ENCODE peak calls at places on chromosomes 5 and 9, in seven cellular contexts. One of them, this sample, is unnamed.

GRCh38 chr9:132597073-132597775 is 14.8 kb downstream of the BARHL1 start:
- DNase-seq in NCI-H748 treated with DMSO at 0.1 percent for 48 hours: no peak
- DNase-seq in OCI-M1: no peak
- DNase-seq in frontal cortex: no peak
- DNase-seq in activated CD4-positive, CD25-positive, alpha-beta regulatory T cell treated with anti-CD3 and anti-CD28 coated beads, Interleukin-2, amount 50 U/mL, for 72 hours: no peak
- DNase-seq in fibroblast of the conjunctiva: no peak
- DNase-seq in Calu3: no peak
- DNase-seq in this sample: peak; percentile 95

GRCh38 chr5:157085930-157086329 is 22.9 kb downstream of the HAVCR2 start:
- DNase-seq in NCI-H748 treated with DMSO at 0.1 percent for 48 hours: no peak
- DNase-seq in OCI-M1: no peak
- DNase-seq in frontal cortex: no peak
- DNase-seq in activated CD4-positive, CD25-positive, alpha-beta regulatory T cell treated with anti-CD3 and anti-CD28 coated beads, Interleukin-2, amount 50 U/mL, for 72 hours: no peak
- DNase-seq in fibroblast of the conjunctiva: no peak
- DNase-seq in Calu3: no peak
- DNase-seq in this sample: peak; percentile 78

GRCh38 chr5:56229106-56229505 is 4.0 kb downstream of the ANKRD55 start:
- DNase-seq in NCI-H748 treated with DMSO at 0.1 percent for 48 hours: no peak
- DNase-seq in OCI-M1: no peak
- DNase-seq in frontal cortex: no peak
- DNase-seq in activated CD4-positive, CD25-positive, alpha-beta regulatory T cell treated with anti-CD3 and anti-CD28 coated beads, Interleukin-2, amount 50 U/mL, for 72 hours: no peak
- DNase-seq in fibroblast of the conjunctiva: no peak
- DNase-seq in Calu3: no peak
- DNase-seq in this sample: no peak

GRCh38 chr5:133249593-133249992 is 197.8 kb downstream of the HSPA4 start:
- DNase-seq in NCI-H748 treated with DMSO at 0.1 percent for 48 hours: no peak
- DNase-seq in OCI-M1: no peak
- DNase-seq in frontal cortex: no peak
- DNase-seq in activated CD4-positive, CD25-positive, alpha-beta regulatory T cell treated with anti-CD3 and anti-CD28 coated beads, Interleukin-2, amount 50 U/mL, for 72 hours: no peak
- DNase-seq in fibroblast of the conjunctiva: no peak
- DNase-seq in Calu3: no peak
- DNase-seq in this sample: no peak

GRCh38 chr9:127539259-127539981 is 72.7 kb upstream of the STXBP1 start:
- DNase-seq in NCI-H748 treated with DMSO at 0.1 percent for 48 hours: no peak
- DNase-seq in OCI-M1: peak; percentile 22
- DNase-seq in frontal cortex: no peak
- DNase-seq in activated CD4-positive, CD25-positive, alpha-beta regulatory T cell treated with anti-CD3 and anti-CD28 coated beads, Interleukin-2, amount 50 U/mL, for 72 hours: no peak
- DNase-seq in fibroblast of the conjunctiva: no peak
- DNase-seq in Calu3: no peak
- DNase-seq in this sample: no peak

GRCh38 chr9:134451700-134452458 is 125.6 kb downstream of the RXRA start:
- DNase-seq in NCI-H748 treated with DMSO at 0.1 percent for 48 hours: no peak
- DNase-seq in OCI-M1: no peak
- DNase-seq in frontal cortex: no peak
- DNase-seq in activated CD4-positive, CD25-positive, alpha-beta regulatory T cell treated with anti-CD3 and anti-CD28 coated beads, Interleukin-2, amount 50 U/mL, for 72 hours: no peak
- DNase-seq in fibroblast of the conjunctiva: no peak
- DNase-seq in Calu3: no peak
- DNase-seq in this sample: no peak

GRCh38 chr9:76646249-76646648 is 118.0 kb upstream of the PCA3 start:
- DNase-seq in NCI-H748 treated with DMSO at 0.1 percent for 48 hours: peak; percentile 32
- DNase-seq in OCI-M1: peak; percentile 51
- DNase-seq in frontal cortex: no peak
- DNase-seq in activated CD4-positive, CD25-positive, alpha-beta regulatory T cell treated with anti-CD3 and anti-CD28 coated beads, Interleukin-2, amount 50 U/mL, for 72 hours: no peak
- DNase-seq in fibroblast of the conjunctiva: no peak
- DNase-seq in Calu3: no peak
- DNase-seq in this sample: no peak

GRCh38 chr9:112065781-112066606 is 109.1 kb downstream of the SUSD1 start:
- DNase-seq in NCI-H748 treated with DMSO at 0.1 percent for 48 hours: no peak
- DNase-seq in OCI-M1: no peak
- DNase-seq in frontal cortex: no peak
- DNase-seq in activated CD4-positive, CD25-positive, alpha-beta regulatory T cell treated with anti-CD3 and anti-CD28 coated beads, Interleukin-2, amount 50 U/mL, for 72 hours: no peak
- DNase-seq in fibroblast of the conjunctiva: no peak
- DNase-seq in Calu3: peak; percentile 79
- DNase-seq in this sample: no peak

GRCh38 chr9:79603222-79603925 is 31.6 kb downstream of the TLE4 start:
- DNase-seq in NCI-H748 treated with DMSO at 0.1 percent for 48 hours: no peak
- DNase-seq in OCI-M1: no peak
- DNase-seq in frontal cortex: no peak
- DNase-seq in activated CD4-positive, CD25-positive, alpha-beta regulatory T cell treated with anti-CD3 and anti-CD28 coated beads, Interleukin-2, amount 50 U/mL, for 72 hours: no peak
- DNase-seq in fibroblast of the conjunctiva: no peak
- DNase-seq in Calu3: no peak
- DNase-seq in this sample: no peak

GRCh38 chr9:69466151-69466550 is 141.1 kb downstream of the ENTREP1 start:
- DNase-seq in NCI-H748 treated with DMSO at 0.1 percent for 48 hours: no peak
- DNase-seq in OCI-M1: no peak
- DNase-seq in frontal cortex: no peak
- DNase-seq in activated CD4-positive, CD25-positive, alpha-beta regulatory T cell treated with anti-CD3 and anti-CD28 coated beads, Interleukin-2, amount 50 U/mL, for 72 hours: no peak
- DNase-seq in fibroblast of the conjunctiva: no peak
- DNase-seq in Calu3: no peak
- DNase-seq in this sample: no peak